ENCODE peak calls at places on chromosomes 11 and 22, in ten cellular contexts. H is stimulated activated CD8-positive, alpha-beta memory T cell treated with anti-CD3 and anti-CD28 coated beads, Interleukin-4, amount 100 ng/mL, for 1 hour; N is Peyer's patch; I is endothelial cell; D is iPS-NIHi11; T is stomach; O is K562; Q is effector memory CD8-positive, alpha-beta T cell; G is body of pancreas; L is hepatic stellate cell. F is an unnamed sample.

GRCh38 chr11:31875861-31876625 is 64.9 kb upstream of the PAX6 start:
- DNase-seq in H (no peak), N (no peak), I (no peak), D (peak), T (no peak), O (no peak), Q (no peak), G (no peak), L (no peak), F (no peak)

GRCh38 chr22:40324468-40325305 is 21.6 kb upstream of the ADSL start:
- DNase-seq in H (no peak), N (no peak), I (no peak), D (no peak), T (peak), O (no peak), Q (peak), G (no peak), L (no peak), F (peak)

GRCh38 chr11:69263736-69264052 is 30.3 kb upstream of the MYEOV start:
- DNase-seq in H (no peak), N (no peak), I (no peak), D (no peak), T (no peak), O (no peak), Q (no peak), G (no peak), L (no peak), F (no peak)

GRCh38 chr11:134050541-134051383 is 18.1 kb upstream of the JAM3 start:
- DNase-seq in H (peak), N (peak), I (peak), D (peak), T (peak), O (peak), Q (peak), G (peak), L (peak), F (peak)

GRCh38 chr11:123616505-123617198 is 37.8 kb downstream of the SCN3B start:
- DNase-seq in H (no peak), N (no peak), I (no peak), D (no peak), T (no peak), O (no peak), Q (no peak), G (peak), L (peak), F (no peak)

GRCh38 chr11:45151362-45151982 is 5.0 kb downstream of the PRDM11 start:
- DNase-seq in H (no peak), N (no peak), I (no peak), D (no peak), T (no peak), O (no peak), Q (no peak), G (no peak), L (no peak), F (no peak)

GRCh38 chr11:117239295-117239694 is 6.8 kb downstream of the RNF214 start:
- DNase-seq in H (no peak), N (no peak), I (no peak), D (no peak), T (no peak), O (no peak), Q (no peak), G (no peak), L (peak), F (no peak)

GRCh38 chr11:709109-709997 is 3.3 kb downstream of the EPS8L2 start:
- DNase-seq in H (no peak), N (no peak), I (no peak), D (peak), T (no peak), O (no peak), Q (no peak), G (no peak), L (no peak), F (no peak)

GRCh38 chr11:60870276-60870675 is 2.9 kb downstream of the ZP1 start:
- DNase-seq in H (no peak), N (peak), I (no peak), D (no peak), T (no peak), O (no peak), Q (no peak), G (peak), L (no peak), F (no peak)

GRCh38 chr11:113198907-113199660 is 115.3 kb upstream of the TTC12 start:
- DNase-seq in H (no peak), N (no peak), I (no peak), D (no peak), T (no peak), O (no peak), Q (no peak), G (no peak), L (no peak), F (no peak)

GRCh38 chr11:22670803-22671202 is 4.4 kb downstream of the GAS2 start:
- DNase-seq in H (no peak), N (no peak), I (no peak), D (no peak), T (no peak), O (no peak), Q (no peak), G (no peak), L (no peak), F (no peak)

GRCh38 chr11:100640646-100641045 is 46.4 kb upstream of the ARHGAP42 start:
- DNase-seq in H (no peak), N (no peak), I (no peak), D (no peak), T (no peak), O (no peak), Q (no peak), G (no peak), L (no peak), F (no peak)

GRCh38 chr11:33507356-33507755 is 193.3 kb downstream of the C11orf91 start:
- DNase-seq in H (no peak), N (no peak), I (no peak), D (no peak), T (no peak), O (no peak), Q (no peak), G (no peak), L (no peak), F (no peak)

GRCh38 chr22:22045576-22046335 is 63.2 kb upstream of the TOP3B start:
- DNase-seq in H (no peak), N (no peak), I (no peak), D (no peak), T (no peak), O (no peak), Q (no peak), G (no peak), L (no peak), F (no peak)

GRCh38 chr22:49958961-49959781 is 1.4 kb upstream of the PIM3 start:
- DNase-seq in H (no peak), N (no peak), I (no peak), D (no peak), T (peak), O (no peak), Q (no peak), G (peak), L (no peak), F (no peak)

F was measured in activated CD4-positive, alpha-beta memory T cell treated with anti-CD3 and anti-CD28 coated beads for 36 hours.